ENCODE peak calls at places on chromosome 9, in four cellular contexts. M is glutamatergic neuron, S is lower leg skin, I is globus pallidus. F is an unnamed sample.

GRCh38 chr9:9846538-9846937 is 766.3 kb downstream of the PTPRD start:
- DNase-seq in I (no peak), S (no peak), M (no peak), F (no peak)

GRCh38 chr9:84697494-84698114 is 28.1 kb downstream of the NTRK2 start:
- DNase-seq in I (no peak), M (peak; percentile 80), S (peak; percentile 47), F (peak; percentile 58)

GRCh38 chr9:36873247-36873875 is 160.7 kb downstream of the PAX5 start:
- DNase-seq in I (peak; percentile 24), S (peak; percentile 38), M (peak; percentile 71), F (peak; percentile 86)

GRCh38 chr9:131545003-131545785 is at the start of gene PRRT1B:
- DNase-seq in M (no peak), S (no peak), I (no peak), F (peak; percentile 69)

GRCh38 chr9:135992486-135993408 is 31.6 kb upstream of the UBAC1 start:
- DNase-seq in S (peak; percentile 63), I (no peak), M (peak; percentile 74), F (peak; percentile 89)

GRCh38 chr9:2181794-2182193 is 166.6 kb downstream of the SMARCA2 start:
- DNase-seq in S (no peak), M (peak; percentile 64), I (peak; percentile 33), F (peak; percentile 47)

GRCh38 chr9:93118863-93119702 is 15.0 kb downstream of the NINJ1 start:
- DNase-seq in M (peak; percentile 10), I (no peak), S (no peak), F (no peak)

GRCh38 chr9:127178646-127179632 is 56.5 kb upstream of the ANGPTL2 start:
- DNase-seq in I (no peak), S (no peak), M (peak; percentile 19), F (no peak)

GRCh38 chr9:92424340-92424739 is at the start of gene OMD:
- DNase-seq in M (no peak), I (no peak), S (no peak), F (no peak)

GRCh38 chr9:123544007-123544827 is 188.2 kb downstream of the CRB2 start:
- DNase-seq in M (no peak), I (peak; percentile 29), S (no peak), F (peak; percentile 64)

GRCh38 chr9:98450486-98450885 is 195.0 kb upstream of the TBC1D2 start:
- DNase-seq in M (no peak), I (no peak), S (no peak), F (no peak)

GRCh38 chr9:93899609-93900435 is 55.3 kb downstream of the BARX1 start:
- DNase-seq in I (no peak), M (no peak), S (no peak), F (peak; percentile 8)

GRCh38 chr9:104993291-104993963 is 65.5 kb upstream of the ABCA1 start:
- DNase-seq in I (peak; percentile 84), M (peak; percentile 78), S (peak; percentile 79), F (no peak)

GRCh38 chr9:132141948-132142594 is 19.8 kb upstream of the NTNG2 start:
- DNase-seq in M (no peak), S (no peak), I (no peak), F (no peak)

GRCh38 chr9:90801507-90802289 is at the start of gene SYK:
- DNase-seq in I (peak; percentile 22), S (no peak), M (peak; percentile 43), F (peak; percentile 66)

GRCh38 chr9:20623021-20623747 is 885 bp upstream of the MLLT3 start:
- DNase-seq in S (peak; percentile 19), M (peak; percentile 20), I (peak; percentile 50), F (no peak)

GRCh38 chr9:13032585-13032984 is 246.9 kb downstream of the MPDZ start:
- DNase-seq in I (no peak), M (no peak), S (no peak), F (no peak)

GRCh38 chr9:131405429-131405828 is 11.5 kb downstream of the PRRC2B start:
- DNase-seq in S (no peak), M (no peak), I (no peak), F (no peak)

GRCh38 chr9:18256574-18256973 is 217.4 kb upstream of the ADAMTSL1 start:
- DNase-seq in I (no peak), M (no peak), S (no peak), F (no peak)

GRCh38 chr9:92608221-92609141 is 61.5 kb downstream of the IPPK start:
- DNase-seq in I (no peak), M (no peak), S (no peak), F (no peak)

GRCh38 chr9:11992866-11993265 is 700.3 kb upstream of the TYRP1 start:
- DNase-seq in I (no peak), M (no peak), S (no peak), F (no peak)

GRCh38 chr9:12774861-12775367 is at the start of gene LURAP1L:
- DNase-seq in I (peak; percentile 77), S (peak; percentile 49), M (no peak), F (peak; percentile 54)

GRCh38 chr9:124520206-124520596 is 13.0 kb upstream of the NR5A1 start:
- DNase-seq in S (no peak), M (no peak), I (peak; percentile 82), F (no peak)

GRCh38 chr9:117487555-117488175 is 72.8 kb upstream of the ASTN2 start:
- DNase-seq in I (peak; percentile 86), M (peak; percentile 91), S (peak; percentile 41), F (peak; percentile 85)

GRCh38 chr9:136050706-136051567 is 44.2 kb downstream of the NACC2 start:
- DNase-seq in M (peak; percentile 56), S (no peak), I (peak; percentile 24), F (peak; percentile 81)

GRCh38 chr9:696332-697090 is 145.0 kb upstream of the DMRT1 start:
- DNase-seq in M (no peak), I (peak; percentile 75), S (peak; percentile 49), F (no peak)

GRCh38 chr9:19934301-19934868 is 145.5 kb upstream of the SLC24A2 start:
- DNase-seq in I (no peak), M (peak; percentile 42), S (no peak), F (no peak)

GRCh38 chr9:124297553-124297905 is 39.8 kb downstream of the NEK6 start:
- DNase-seq in S (peak; percentile 58), M (no peak), I (peak; percentile 59), F (no peak)

GRCh38 chr9:18012170-18012569 is 433.3 kb downstream of the SH3GL2 start:
- DNase-seq in S (no peak), I (no peak), M (no peak), F (no peak)

GRCh38 chr9:385818-386398 is 171.2 kb downstream of the DOCK8 start:
- DNase-seq in M (peak; percentile 47), I (peak; percentile 66), S (peak; percentile 33), F (peak; percentile 34)